ENCODE peak calls at places on chromosomes 16 and 17, in six cellular contexts. T, H, F, X, O and I are unnamed samples.

GRCh38 chr16:59305850-59306249 is 571.7 kb upstream of the GOT2 start:
- DNase-seq in O (no peak), T (no peak), H (no peak), F (no peak), X (no peak), I (no peak)

GRCh38 chr16:28866454-28866804 is 2.8 kb downstream of the SH2B1 start:
- DNase-seq in O (no peak), X (no peak), F (no peak), T (no peak), H (no peak), I (no peak)

GRCh38 chr17:8223356-8224063 is 13.1 kb upstream of the AURKB start:
- DNase-seq in O (peak), H (peak), F (peak), X (peak), T (peak), I (peak)

GRCh38 chr17:80257716-80258213 is 2.9 kb upstream of the RNF213 start:
- DNase-seq in F (no peak), X (no peak), T (no peak), O (no peak), H (no peak), I (no peak)

GRCh38 chr16:87101903-87102302 is 215.3 kb downstream of the C16orf95 start:
- DNase-seq in X (no peak), F (peak), T (no peak), H (no peak), O (peak), I (no peak)

GRCh38 chr16:77594057-77594456 is 128.3 kb upstream of the NUDT7 start:
- DNase-seq in H (no peak), O (no peak), T (no peak), F (no peak), X (no peak), I (no peak)

GRCh38 chr17:59561042-59561441 is 4.4 kb upstream of the DHX40 start:
- DNase-seq in O (no peak), H (peak), F (peak), T (no peak), X (no peak), I (no peak)

GRCh38 chr16:84730406-84731106 is 30.8 kb downstream of the USP10 start:
- DNase-seq in H (peak), X (peak), F (peak), T (no peak), O (peak), I (no peak)

GRCh38 chr16:1825381-1825863 is 1.2 kb downstream of the HAGH start:
- DNase-seq in F (no peak), O (no peak), X (peak), H (no peak), T (peak), I (no peak)

GRCh38 chr16:56354746-56355145 is 70.6 kb downstream of the AMFR start:
- DNase-seq in X (no peak), H (no peak), F (no peak), T (peak), O (no peak), I (no peak)

GRCh38 chr17:64788286-64789060 is 126.4 kb upstream of the SMURF2 start:
- DNase-seq in X (no peak), H (no peak), O (no peak), F (no peak), T (no peak), I (no peak)

GRCh38 chr17:30095507-30096244 is 20.9 kb upstream of the NSRP1 start:
- DNase-seq in T (no peak), H (peak), O (peak), F (peak), X (peak), I (no peak)

GRCh38 chr17:48554412-48555090 is 9.6 kb upstream of the HOXB2 start:
- DNase-seq in T (no peak), F (no peak), H (no peak), X (peak), O (no peak), I (no peak)

GRCh38 chr16:9077001-9077809 is 14.2 kb upstream of the HAPSTR1 start:
- DNase-seq in T (no peak), H (peak), F (peak), X (peak), O (no peak), I (no peak)

GRCh38 chr17:40496170-40496569 is 5.3 kb downstream of the TNS4 start:
- DNase-seq in H (no peak), F (no peak), X (no peak), T (no peak), O (no peak), I (no peak)

GRCh38 chr16:8402981-8403853 is 187.1 kb downstream of the TMEM114 start:
- DNase-seq in H (no peak), T (no peak), O (no peak), X (no peak), F (no peak), I (no peak)

GRCh38 chr16:58614860-58615259 is 14.8 kb downstream of the CNOT1 start:
- DNase-seq in O (no peak), F (no peak), T (no peak), X (no peak), H (no peak), I (no peak)

GRCh38 chr16:57383276-57384247 is 11.3 kb downstream of the CX3CL1 start:
- DNase-seq in O (no peak), T (no peak), X (no peak), H (no peak), F (peak), I (no peak)

GRCh38 chr17:6097005-6097279 is 26.8 kb downstream of the WSCD1 start:
- DNase-seq in H (no peak), F (no peak), X (no peak), T (no peak), O (no peak), I (no peak)

GRCh38 chr16:58077796-58078195 is 51.4 kb downstream of the CFAP20 start:
- DNase-seq in T (no peak), O (no peak), F (no peak), X (no peak), H (no peak), I (no peak)

GRCh38 chr17:50055055-50055425 is 870 bp upstream of the ITGA3 start:
- DNase-seq in O (no peak), X (peak), H (peak), T (no peak), F (no peak), I (no peak)

GRCh38 chr16:78034530-78034929 is 12.2 kb downstream of the CLEC3A start:
- DNase-seq in X (no peak), H (no peak), O (no peak), T (no peak), F (no peak), I (no peak)

GRCh38 chr17:75587718-75588545 is at the start of gene MYO15B:
- DNase-seq in T (peak), F (no peak), X (peak), O (no peak), H (no peak), I (no peak)

GRCh38 chr17:47072881-47073280 is 93.8 kb upstream of the RPRML start:
- DNase-seq in T (no peak), F (no peak), O (peak), H (no peak), X (no peak), I (no peak)

GRCh38 chr17:43737722-43738121 is 20.9 kb downstream of the SOST start:
- DNase-seq in F (no peak), H (no peak), X (no peak), O (peak), T (no peak), I (no peak)

GRCh38 chr16:74896389-74897370 is 88.2 kb downstream of the WDR59 start:
- DNase-seq in H (peak), X (peak), T (no peak), O (peak), F (peak), I (no peak)

GRCh38 chr17:48563385-48563838 is 14.7 kb downstream of the HOXB4 start:
- DNase-seq in F (no peak), X (no peak), H (no peak), T (no peak), O (no peak), I (no peak)

GRCh38 chr16:19338335-19338734 is 52.8 kb downstream of the CLEC19A start:
- DNase-seq in O (no peak), F (no peak), T (no peak), X (no peak), H (no peak), I (no peak)

GRCh38 chr17:7413346-7413985 is 5.8 kb downstream of the NLGN2 start:
- DNase-seq in H (peak), X (no peak), T (no peak), O (no peak), F (peak), I (no peak)

GRCh38 chr16:883781-884180 is 83.2 kb upstream of the GNG13 start:
- DNase-seq in X (no peak), T (no peak), O (no peak), F (no peak), H (no peak), I (no peak)

GRCh38 chr17:78383725-78384471 is 5.4 kb downstream of the PGS1 start:
- DNase-seq in X (peak), T (peak), F (peak), H (peak), O (peak), I (peak)

GRCh38 chr17:43817826-43818225 is 15.1 kb downstream of the MPP3 start:
- DNase-seq in H (no peak), T (no peak), O (no peak), F (no peak), X (no peak), I (no peak)

GRCh38 chr16:51648521-51648920 is 497.5 kb upstream of the SALL1 start:
- DNase-seq in X (no peak), H (no peak), T (no peak), O (no peak), F (no peak), I (no peak)

GRCh38 chr17:57257213-57257873 is 1.0 kb downstream of the MSI2 start:
- DNase-seq in T (no peak), O (no peak), F (no peak), X (no peak), H (no peak), I (no peak)

GRCh38 chr17:65365209-65365608 is 196.2 kb downstream of the AXIN2 start:
- DNase-seq in O (no peak), X (no peak), T (no peak), F (no peak), H (no peak), I (no peak)